ENCODE peak calls at places on chromosomes 5 and 9, in five cellular contexts. D is endothelial cell; B is heart right ventricle; X is stimulated activated naive B cell treated with anti-CD40 and anti-IgM and Interleukin-4, amounts not matched to agents 10 μg/mL and 1 μg/mL and 100 μg/mL, for 72 hours; L is stimulated activated CD8-positive, alpha-beta memory T cell treated with anti-CD3 and anti-CD28 coated beads, Interleukin-2, amount 100 ng/mL, for 1 hour. P is an unnamed sample.

GRCh38 chr5:130605200-130605599 is 559.9 kb downstream of the HINT1 start:
- DNase-seq in B (no peak), X (no peak), L (no peak), D (no peak), P (no peak)

GRCh38 chr5:177449140-177450061 is 2.8 kb downstream of the PRR7 start:
- DNase-seq in D (no peak), X (no peak), B (no peak), L (no peak), P (no peak)

GRCh38 chr9:130867556-130867955 is 29.1 kb downstream of the QRFP start:
- DNase-seq in X (no peak), B (no peak), L (no peak), D (no peak), P (no peak)

GRCh38 chr5:134029156-134029555 is 24.4 kb upstream of the VDAC1 start:
- DNase-seq in B (no peak), D (no peak), X (no peak), L (no peak), P (no peak)

GRCh38 chr9:125568616-125569015 is 138.4 kb downstream of the MAPKAP1 start:
- DNase-seq in D (no peak), L (no peak), X (no peak), B (no peak), P (no peak)

GRCh38 chr5:102794047-102794446 is 38.9 kb downstream of the PAM start:
- DNase-seq in D (no peak), X (no peak), L (no peak), B (no peak), P (peak)

GRCh38 chr9:129404621-129405020 is 216.3 kb downstream of the C9orf50 start:
- DNase-seq in X (no peak), D (no peak), B (no peak), L (no peak), P (no peak)

GRCh38 chr9:71736236-71736635 is 32.1 kb downstream of the CEMIP2 start:
- DNase-seq in X (no peak), L (no peak), D (no peak), B (no peak), P (no peak)

GRCh38 chr5:172802585-172803176 is 31.4 kb upstream of the ERGIC1 start:
- DNase-seq in B (no peak), L (no peak), X (no peak), D (no peak), P (no peak)

GRCh38 chr5:92561362-92562006 is 1019.5 kb downstream of the NR2F1-AS1 start:
- DNase-seq in D (no peak), B (no peak), X (no peak), L (no peak), P (no peak)

GRCh38 chr9:113215142-113215541 is 5.9 kb downstream of the FKBP15 start:
- DNase-seq in B (no peak), X (no peak), L (no peak), D (no peak), P (no peak)

GRCh38 chr5:141514330-141515111 is 25.6 kb downstream of the PCDHGC5 start:
- DNase-seq in X (no peak), B (no peak), D (no peak), L (no peak), P (no peak)

GRCh38 chr5:146753618-146754123 is 124.9 kb downstream of the PPP2R2B start:
- DNase-seq in D (no peak), X (no peak), B (no peak), L (no peak), P (no peak)

GRCh38 chr9:38029923-38030638 is 38.9 kb downstream of the SHB start:
- DNase-seq in X (no peak), D (no peak), L (no peak), B (no peak), P (no peak)

GRCh38 chr9:102700936-102701335 is 294.2 kb upstream of the CYLC2 start:
- DNase-seq in X (no peak), B (no peak), D (no peak), L (no peak), P (no peak)

GRCh38 chr9:90046317-90046861 is 441.6 kb downstream of the GADD45G start:
- DNase-seq in L (no peak), D (no peak), B (no peak), X (no peak), P (no peak)

GRCh38 chr9:2324742-2325141 is 296.8 kb upstream of the VLDLR start:
- DNase-seq in B (no peak), D (no peak), L (no peak), X (no peak), P (no peak)

GRCh38 chr9:89661391-89661949 is 56.7 kb downstream of the GADD45G start:
- DNase-seq in D (no peak), B (no peak), X (no peak), L (no peak), P (no peak)

GRCh38 chr9:91346644-91347043 is 15.1 kb downstream of the AUH start:
- DNase-seq in L (no peak), X (no peak), D (no peak), B (no peak), P (no peak)

GRCh38 chr5:82885657-82886389 is 191.4 kb downstream of the TMEM167A start:
- DNase-seq in L (no peak), X (no peak), B (no peak), D (no peak), P (no peak)

GRCh38 chr5:86617756-86618577 is at the start of gene COX7C:
- DNase-seq in D (peak), B (peak), X (peak), L (peak), P (peak)

GRCh38 chr5:114249838-114250237 is 112.0 kb upstream of the KCNN2 start:
- DNase-seq in L (no peak), X (no peak), B (no peak), D (no peak), P (no peak)

GRCh38 chr5:141694479-141694878 is 12.4 kb upstream of the ARAP3 start:
- DNase-seq in L (no peak), D (no peak), B (no peak), X (no peak), P (no peak)

GRCh38 chr5:132426525-132427138 is 57.1 kb downstream of the SLC22A5 start:
- DNase-seq in L (peak), X (peak), D (no peak), B (peak), P (no peak)

GRCh38 chr5:143322178-143322577 is 81.3 kb downstream of the NR3C1 start:
- DNase-seq in X (no peak), B (no peak), D (no peak), L (no peak), P (no peak)

GRCh38 chr5:139755892-139756671 is 39.5 kb upstream of the PSD2 start:
- DNase-seq in B (no peak), D (no peak), L (no peak), X (no peak), P (peak)

GRCh38 chr5:139470821-139471300 is at the start of gene SMIM33:
- DNase-seq in D (no peak), X (no peak), L (no peak), B (no peak), P (no peak)

P was measured in NCI-H1930.